ENCODE peak calls at places on chromosomes 1 and 21, in ten cellular contexts. F is stimulated activated CD8-positive, alpha-beta memory T cell treated with anti-CD3 and anti-CD28 coated beads, Interleukin-7, amount 100 ng/mL, for 1 hour; J is GM10248; L is heart right ventricle; O is stimulated activated CD4-positive, alpha-beta T cell treated with anti-CD3 and anti-CD28 coated beads, Interleukin-2, amount 100 ng/mL, for 48 hours; X is cardiac fibroblast; Q is B cell; I is HL-60; P is GM23338; B is GM12864. D is an unnamed sample.

GRCh38 chr21:42644223-42645208 is 8.9 kb upstream of the PDE9A start:
- DNase-seq in F (no peak), J (no peak), L (no peak), O (no peak), X (peak), Q (no peak), I (no peak), P (no peak), B (no peak), D (no peak)

GRCh38 chr1:74522143-74522542 is 9.7 kb upstream of the LRRC53 start:
- DNase-seq in F (no peak), J (no peak), L (no peak), O (no peak), X (no peak), Q (no peak), I (no peak), P (peak), B (no peak), D (no peak)

GRCh38 chr1:163399976-163400375 is 78.2 kb downstream of the NUF2 start:
- DNase-seq in F (no peak), J (no peak), L (no peak), O (no peak), X (no peak), Q (no peak), I (no peak), P (peak), B (no peak), D (no peak)

GRCh38 chr1:1889847-1890505 is 911 bp downstream of the GNB1 start:
- DNase-seq in F (no peak), J (peak), L (peak), O (peak), X (peak), Q (peak), I (peak), P (peak), B (no peak), D (no peak)

GRCh38 chr1:168848041-168848440 is 119.0 kb upstream of the DPT start:
- DNase-seq in F (no peak), J (no peak), L (no peak), O (no peak), X (no peak), Q (no peak), I (no peak), P (no peak), B (no peak), D (no peak)

GRCh38 chr1:51280321-51281096 is 44.4 kb downstream of the RNF11 start:
- DNase-seq in F (no peak), J (no peak), L (no peak), O (no peak), X (no peak), Q (no peak), I (no peak), P (no peak), B (no peak), D (no peak)

GRCh38 chr1:205314986-205315618 is 6.4 kb downstream of the NUAK2 start:
- DNase-seq in F (no peak), J (no peak), L (no peak), O (no peak), X (no peak), Q (peak), I (no peak), P (no peak), B (no peak), D (no peak)

GRCh38 chr1:235076504-235077162 is 52.0 kb downstream of the TOMM20 start:
- DNase-seq in F (no peak), J (no peak), L (no peak), O (no peak), X (no peak), Q (no peak), I (no peak), P (no peak), B (no peak), D (no peak)

GRCh38 chr1:113659010-113659409 is 100.3 kb downstream of the PHTF1 start:
- DNase-seq in F (no peak), J (no peak), L (no peak), O (no peak), X (no peak), Q (no peak), I (no peak), P (no peak), B (no peak), D (no peak)

GRCh38 chr1:46043491-46044017 is 88.9 kb downstream of the PIK3R3 start:
- DNase-seq in F (no peak), J (peak), L (no peak), O (no peak), X (no peak), Q (peak), I (peak), P (peak), B (peak), D (no peak)

GRCh38 chr1:229127301-229127700 is 143.6 kb upstream of the RAB4A start:
- DNase-seq in F (no peak), J (no peak), L (no peak), O (peak), X (peak), Q (no peak), I (peak), P (no peak), B (no peak), D (no peak)

GRCh38 chr21:32410916-32411315 is 1.6 kb upstream of the EVA1C start:
- DNase-seq in F (no peak), J (no peak), L (no peak), O (no peak), X (no peak), Q (no peak), I (no peak), P (no peak), B (no peak), D (no peak)

GRCh38 chr21:46215436-46216131 is 13.0 kb downstream of the LSS start:
- DNase-seq in F (no peak), J (no peak), L (no peak), O (no peak), X (no peak), Q (no peak), I (no peak), P (no peak), B (no peak), D (no peak)

GRCh38 chr1:238672262-238672661 is 714.1 kb upstream of the CHRM3 start:
- DNase-seq in F (no peak), J (no peak), L (no peak), O (no peak), X (no peak), Q (no peak), I (no peak), P (no peak), B (no peak), D (no peak)

GRCh38 chr21:45405819-45406762 is 1.1 kb downstream of the COL18A1 start:
- DNase-seq in F (no peak), J (no peak), L (no peak), O (no peak), X (peak), Q (peak), I (no peak), P (peak), B (no peak), D (no peak)

GRCh38 chr1:85884372-85885035 is 176.3 kb upstream of the ZNHIT6 start:
- DNase-seq in F (no peak), J (no peak), L (no peak), O (no peak), X (peak), Q (no peak), I (no peak), P (peak), B (no peak), D (no peak)

GRCh38 chr1:77220687-77221463 is 1.6 kb upstream of the PIGK start:
- DNase-seq in F (no peak), J (no peak), L (no peak), O (no peak), X (peak), Q (no peak), I (no peak), P (no peak), B (no peak), D (no peak)

GRCh38 chr1:151371340-151371739 is 1.2 kb downstream of the SELENBP1 start:
- DNase-seq in F (no peak), J (no peak), L (peak), O (no peak), X (peak), Q (no peak), I (no peak), P (no peak), B (no peak), D (no peak)

GRCh38 chr1:43227138-43227836 is 42.5 kb upstream of the TMEM125 start:
- DNase-seq in F (peak), J (peak), L (peak), O (peak), X (peak), Q (peak), I (peak), P (peak), B (peak), D (peak)

GRCh38 chr21:28922368-28922767 is 70.3 kb downstream of the LTN1 start:
- DNase-seq in F (no peak), J (no peak), L (no peak), O (no peak), X (no peak), Q (no peak), I (no peak), P (peak), B (no peak), D (no peak)

GRCh38 chr1:184708084-184708676 is 46.5 kb downstream of the EDEM3 start:
- DNase-seq in F (no peak), J (no peak), L (no peak), O (no peak), X (no peak), Q (no peak), I (no peak), P (no peak), B (no peak), D (no peak)

GRCh38 chr1:60984066-60984799 is 98.1 kb upstream of the NFIA start:
- DNase-seq in F (no peak), J (no peak), L (peak), O (no peak), X (peak), Q (no peak), I (no peak), P (no peak), B (no peak), D (no peak)

GRCh38 chr21:45136500-45136899 is 62.1 kb downstream of the ADARB1 start:
- DNase-seq in F (no peak), J (no peak), L (no peak), O (no peak), X (no peak), Q (no peak), I (no peak), P (no peak), B (no peak), D (no peak)

GRCh38 chr1:87398644-87399043 is 70.0 kb downstream of the LMO4 start:
- DNase-seq in F (no peak), J (no peak), L (no peak), O (no peak), X (peak), Q (no peak), I (no peak), P (no peak), B (no peak), D (no peak)

D was measured in AG04450.